ENCODE peak calls at places on chromosome 22, in seven cellular contexts. One of them, this sample, is unnamed.

GRCh38 chr22:49527611-49528419 is 299.9 kb downstream of the BRD1 start:
- DNase-seq in fibroblast of pulmonary artery: no peak
- DNase-seq in hepatocyte: no peak
- DNase-seq in fibroblast of the aortic adventitia: no peak
- DNase-seq in progenitor cell of endocrine pancreas: no peak
- DNase-seq in fibroblast of lung: no peak
- DNase-seq in Calu3: no peak
- DNase-seq in this sample: no peak

GRCh38 chr22:49972163-49973017 is 11.8 kb downstream of the PIM3 start:
- DNase-seq in fibroblast of pulmonary artery: no peak
- DNase-seq in hepatocyte: peak; percentile 30
- DNase-seq in fibroblast of the aortic adventitia: no peak
- DNase-seq in progenitor cell of endocrine pancreas: no peak
- DNase-seq in fibroblast of lung: no peak
- DNase-seq in Calu3: no peak
- DNase-seq in this sample: peak; percentile 22

GRCh38 chr22:23180301-23180892 is at the start of gene BCR:
- DNase-seq in fibroblast of pulmonary artery: peak; percentile 71
- DNase-seq in hepatocyte: peak; percentile 90
- DNase-seq in fibroblast of the aortic adventitia: peak; percentile 57
- DNase-seq in progenitor cell of endocrine pancreas: peak; percentile 53
- DNase-seq in fibroblast of lung: peak; percentile 73
- DNase-seq in Calu3: peak; percentile 78
- DNase-seq in this sample: no peak

GRCh38 chr22:37905534-37906363 is at the start of gene MICALL1:
- DNase-seq in fibroblast of pulmonary artery: peak; percentile 70
- DNase-seq in hepatocyte: peak; percentile 93
- DNase-seq in fibroblast of the aortic adventitia: peak; percentile 56
- DNase-seq in progenitor cell of endocrine pancreas: peak; percentile 62
- DNase-seq in fibroblast of lung: peak; percentile 79
- DNase-seq in Calu3: peak; percentile 90
- DNase-seq in this sample: no peak

GRCh38 chr22:34877506-34877905 is 188.5 kb upstream of the ISX start:
- DNase-seq in fibroblast of pulmonary artery: no peak
- DNase-seq in hepatocyte: no peak
- DNase-seq in fibroblast of the aortic adventitia: no peak
- DNase-seq in progenitor cell of endocrine pancreas: no peak
- DNase-seq in fibroblast of lung: peak; percentile 59
- DNase-seq in Calu3: no peak
- DNase-seq in this sample: no peak

GRCh38 chr22:19523240-19524169 is 705 bp downstream of the CLDN5 start:
- DNase-seq in fibroblast of pulmonary artery: peak; percentile 34
- DNase-seq in hepatocyte: no peak
- DNase-seq in fibroblast of the aortic adventitia: peak; percentile 23
- DNase-seq in progenitor cell of endocrine pancreas: no peak
- DNase-seq in fibroblast of lung: peak; percentile 44
- DNase-seq in Calu3: no peak
- DNase-seq in this sample: no peak

GRCh38 chr22:31378123-31378522 is 21.3 kb upstream of the DRG1 start:
- DNase-seq in fibroblast of pulmonary artery: peak; percentile 89
- DNase-seq in hepatocyte: no peak
- DNase-seq in fibroblast of the aortic adventitia: peak; percentile 94
- DNase-seq in progenitor cell of endocrine pancreas: no peak
- DNase-seq in fibroblast of lung: peak; percentile 23
- DNase-seq in Calu3: no peak
- DNase-seq in this sample: no peak

GRCh38 chr22:17972385-17973181 is 51.8 kb downstream of the MICAL3 start:
- DNase-seq in fibroblast of pulmonary artery: peak; percentile 93
- DNase-seq in hepatocyte: no peak
- DNase-seq in fibroblast of the aortic adventitia: peak; percentile 89
- DNase-seq in progenitor cell of endocrine pancreas: no peak
- DNase-seq in fibroblast of lung: peak; percentile 86
- DNase-seq in Calu3: no peak
- DNase-seq in this sample: no peak

GRCh38 chr22:46504586-46504985 is 32.8 kb downstream of the CELSR1 start:
- DNase-seq in fibroblast of pulmonary artery: no peak
- DNase-seq in hepatocyte: no peak
- DNase-seq in fibroblast of the aortic adventitia: no peak
- DNase-seq in progenitor cell of endocrine pancreas: no peak
- DNase-seq in fibroblast of lung: peak; percentile 64
- DNase-seq in Calu3: no peak
- DNase-seq in this sample: no peak

GRCh38 chr22:47515384-47516125 is 753.1 kb downstream of the TBC1D22A start:
- DNase-seq in fibroblast of pulmonary artery: no peak
- DNase-seq in hepatocyte: no peak
- DNase-seq in fibroblast of the aortic adventitia: no peak
- DNase-seq in progenitor cell of endocrine pancreas: no peak
- DNase-seq in fibroblast of lung: no peak
- DNase-seq in Calu3: no peak
- DNase-seq in this sample: no peak

GRCh38 chr22:17570851-17571631 is 7.7 kb downstream of the SLC25A18 start:
- DNase-seq in fibroblast of pulmonary artery: peak; percentile 98
- DNase-seq in hepatocyte: peak; percentile 49
- DNase-seq in fibroblast of the aortic adventitia: peak; percentile 61
- DNase-seq in progenitor cell of endocrine pancreas: no peak
- DNase-seq in fibroblast of lung: peak; percentile 81
- DNase-seq in Calu3: peak; percentile 37
- DNase-seq in this sample: peak; percentile 57

GRCh38 chr22:45807156-45807915 is 135.7 kb downstream of the ATXN10 start:
- DNase-seq in fibroblast of pulmonary artery: no peak
- DNase-seq in hepatocyte: no peak
- DNase-seq in fibroblast of the aortic adventitia: peak; percentile 38
- DNase-seq in progenitor cell of endocrine pancreas: no peak
- DNase-seq in fibroblast of lung: peak; percentile 43
- DNase-seq in Calu3: peak; percentile 28
- DNase-seq in this sample: no peak

GRCh38 chr22:20953668-20954500 is 13.2 kb upstream of the AIFM3 start:
- DNase-seq in fibroblast of pulmonary artery: peak; percentile 75
- DNase-seq in hepatocyte: peak; percentile 67
- DNase-seq in fibroblast of the aortic adventitia: peak; percentile 79
- DNase-seq in progenitor cell of endocrine pancreas: no peak
- DNase-seq in fibroblast of lung: peak; percentile 8
- DNase-seq in Calu3: no peak
- DNase-seq in this sample: no peak

GRCh38 chr22:37623075-37624016 is 14.7 kb downstream of the GGA1 start:
- DNase-seq in fibroblast of pulmonary artery: peak; percentile 60
- DNase-seq in hepatocyte: peak; percentile 83
- DNase-seq in fibroblast of the aortic adventitia: peak; percentile 57
- DNase-seq in progenitor cell of endocrine pancreas: peak; percentile 66
- DNase-seq in fibroblast of lung: no peak
- DNase-seq in Calu3: peak; percentile 73
- DNase-seq in this sample: no peak

GRCh38 chr22:45584621-45585436 is 82.1 kb downstream of the FBLN1 start:
- DNase-seq in fibroblast of pulmonary artery: no peak
- DNase-seq in hepatocyte: no peak
- DNase-seq in fibroblast of the aortic adventitia: no peak
- DNase-seq in progenitor cell of endocrine pancreas: no peak
- DNase-seq in fibroblast of lung: peak; percentile 37
- DNase-seq in Calu3: no peak
- DNase-seq in this sample: no peak

GRCh38 chr22:37021041-37021440 is 1.5 kb downstream of the MPST start:
- DNase-seq in fibroblast of pulmonary artery: no peak
- DNase-seq in hepatocyte: no peak
- DNase-seq in fibroblast of the aortic adventitia: no peak
- DNase-seq in progenitor cell of endocrine pancreas: no peak
- DNase-seq in fibroblast of lung: no peak
- DNase-seq in Calu3: no peak
- DNase-seq in this sample: no peak

DNA sequence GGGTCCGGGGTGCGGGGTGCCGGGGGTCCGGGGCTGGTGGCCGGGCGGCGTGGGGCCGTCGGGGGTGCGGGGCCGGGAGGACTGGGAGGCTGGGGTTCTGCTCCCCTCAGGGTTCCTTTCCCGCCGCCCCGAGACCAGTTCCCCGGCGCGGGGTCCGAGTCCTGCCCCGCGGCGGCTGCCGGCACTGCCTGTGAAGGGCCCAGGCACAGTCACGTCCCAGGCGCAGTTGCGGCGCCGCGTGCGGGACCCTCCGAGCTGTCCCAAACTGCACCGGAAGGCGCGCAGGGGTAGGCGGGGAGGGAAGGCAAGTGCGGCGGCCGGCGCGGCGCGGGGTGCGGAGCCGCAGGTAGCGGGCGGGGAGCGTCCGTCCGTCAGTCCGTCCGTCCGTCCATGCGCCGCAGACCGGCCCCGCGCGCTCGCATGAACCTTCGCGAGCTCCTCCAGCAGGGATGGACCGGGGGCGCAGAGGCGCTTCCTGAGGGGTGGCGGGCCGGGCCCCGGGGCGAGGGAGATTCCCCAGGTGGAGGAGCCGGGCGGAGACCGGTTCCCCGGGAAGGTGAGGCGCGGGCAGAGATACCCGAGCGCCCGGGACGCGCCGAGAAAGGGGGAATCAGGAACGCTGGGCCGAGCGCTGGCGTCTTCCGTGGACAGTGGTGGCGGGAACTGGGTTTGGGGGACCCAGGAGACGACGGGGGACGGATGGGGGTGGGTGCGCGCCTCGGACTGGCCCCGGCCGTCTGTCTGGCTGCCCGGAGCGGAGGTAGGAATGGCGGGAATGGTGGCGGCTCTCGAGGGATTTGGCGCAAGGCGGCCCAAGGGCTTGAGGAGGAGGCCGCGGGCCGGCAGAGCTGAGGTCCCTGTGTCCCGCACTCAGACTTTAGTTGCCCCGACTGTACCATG is 3.1 kb upstream of the ADORA2A start:
- DNase-seq in fibroblast of pulmonary artery: no peak
- DNase-seq in hepatocyte: peak; percentile 35
- DNase-seq in fibroblast of the aortic adventitia: no peak
- DNase-seq in progenitor cell of endocrine pancreas: no peak
- DNase-seq in fibroblast of lung: no peak
- DNase-seq in Calu3: no peak
- DNase-seq in this sample: no peak
- TF ChIP-seq CTCF in fibroblast of pulmonary artery: no peak
- TF ChIP-seq CTCF in hepatocyte: no peak
- TF ChIP-seq CTCF in fibroblast of the aortic adventitia: no peak
- TF ChIP-seq CTCF in progenitor cell of endocrine pancreas: no peak
- TF ChIP-seq CTCF in fibroblast of lung: no peak
- TF ChIP-seq CTCF in Calu3: no peak
- TF ChIP-seq CTCF in this sample: no peak

DNA sequence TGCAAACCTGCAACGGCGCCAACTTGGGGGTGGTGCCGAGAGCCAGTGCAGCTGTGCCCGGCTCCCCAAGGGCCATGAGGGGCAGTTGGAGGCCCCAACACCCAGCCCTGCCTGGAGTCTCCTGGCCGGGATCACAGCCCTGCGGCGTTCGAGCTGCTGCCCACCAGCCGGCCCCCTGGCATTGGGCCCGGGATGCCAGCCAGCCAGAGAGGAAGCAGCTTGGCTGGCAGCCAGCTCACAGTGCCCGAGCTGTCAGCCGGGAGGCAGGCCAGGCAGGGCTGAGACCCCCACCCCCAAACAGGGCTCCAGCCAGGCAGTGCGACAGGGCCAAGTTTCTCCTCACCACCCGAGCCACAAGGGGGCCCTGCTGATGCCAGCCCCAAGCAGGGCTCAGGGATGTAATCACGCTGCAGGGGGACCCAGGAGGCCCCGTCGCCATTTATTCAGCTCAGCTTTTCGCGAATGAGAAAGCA is 26.0 kb upstream of the TCF20 start:
- DNase-seq in fibroblast of pulmonary artery: no peak
- DNase-seq in hepatocyte: peak; percentile 53
- DNase-seq in fibroblast of the aortic adventitia: no peak
- DNase-seq in progenitor cell of endocrine pancreas: no peak
- DNase-seq in fibroblast of lung: no peak
- DNase-seq in Calu3: peak; percentile 37
- DNase-seq in this sample: no peak
- TF ChIP-seq CTCF in fibroblast of pulmonary artery: no peak
- TF ChIP-seq CTCF in hepatocyte: no peak
- TF ChIP-seq CTCF in fibroblast of the aortic adventitia: no peak
- TF ChIP-seq CTCF in progenitor cell of endocrine pancreas: no peak
- TF ChIP-seq CTCF in fibroblast of lung: peak; percentile 8
- TF ChIP-seq CTCF in Calu3: peak; percentile 20
- TF ChIP-seq CTCF in this sample: no peak

DNA sequence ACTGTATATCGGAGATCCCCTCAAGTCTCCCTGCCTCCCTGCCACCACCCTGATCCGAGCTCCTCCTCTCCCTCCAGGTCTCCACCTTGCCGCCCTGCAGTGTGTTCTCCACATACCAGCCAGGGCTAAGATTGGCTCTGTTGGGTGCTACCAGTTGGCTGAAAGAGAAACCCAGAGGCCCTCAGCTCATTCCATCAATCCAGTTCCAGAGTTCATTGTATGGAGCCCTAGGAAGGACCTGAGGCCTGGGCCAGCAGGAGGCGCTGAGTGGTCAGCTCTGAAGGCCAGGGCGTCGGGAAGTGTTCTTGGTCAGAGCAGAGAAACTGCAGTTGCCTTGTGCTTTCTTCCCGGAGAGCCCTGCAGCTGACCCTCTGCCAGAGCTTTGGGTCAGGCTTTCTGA is 2.2 kb upstream of the TOP3B start:
- DNase-seq in fibroblast of pulmonary artery: peak; percentile 35
- DNase-seq in hepatocyte: peak; percentile 34
- DNase-seq in fibroblast of the aortic adventitia: peak; percentile 43
- DNase-seq in progenitor cell of endocrine pancreas: no peak
- DNase-seq in fibroblast of lung: no peak
- DNase-seq in Calu3: no peak
- DNase-seq in this sample: no peak
- TF ChIP-seq CTCF in fibroblast of pulmonary artery: peak; percentile 48
- TF ChIP-seq CTCF in hepatocyte: peak; percentile 35
- TF ChIP-seq CTCF in fibroblast of the aortic adventitia: peak; percentile 54
- TF ChIP-seq CTCF in progenitor cell of endocrine pancreas: peak; percentile 51
- TF ChIP-seq CTCF in fibroblast of lung: peak; percentile 50
- TF ChIP-seq CTCF in Calu3: peak; percentile 17
- TF ChIP-seq CTCF in this sample: no peak

GRCh38 chr22:29158546-29158945 is 47.1 kb upstream of the EMID1 start:
- DNase-seq in fibroblast of pulmonary artery: no peak
- DNase-seq in hepatocyte: no peak
- DNase-seq in fibroblast of the aortic adventitia: no peak
- DNase-seq in progenitor cell of endocrine pancreas: no peak
- DNase-seq in fibroblast of lung: no peak
- DNase-seq in Calu3: no peak
- DNase-seq in this sample: no peak

GRCh38 chr22:29157759-29158535 is 47.7 kb upstream of the EMID1 start:
- DNase-seq in fibroblast of pulmonary artery: no peak
- DNase-seq in hepatocyte: no peak
- DNase-seq in fibroblast of the aortic adventitia: no peak
- DNase-seq in progenitor cell of endocrine pancreas: no peak
- DNase-seq in fibroblast of lung: no peak
- DNase-seq in Calu3: no peak
- DNase-seq in this sample: no peak

GRCh38 chr22:29155966-29156365 is 49.7 kb upstream of the EMID1 start:
- DNase-seq in fibroblast of pulmonary artery: no peak
- DNase-seq in hepatocyte: no peak
- DNase-seq in fibroblast of the aortic adventitia: no peak
- DNase-seq in progenitor cell of endocrine pancreas: no peak
- DNase-seq in fibroblast of lung: no peak
- DNase-seq in Calu3: no peak
- DNase-seq in this sample: no peak

GRCh38 chr22:29154364-29155048 is 51.2 kb upstream of the EMID1 start:
- DNase-seq in fibroblast of pulmonary artery: peak; percentile 64
- DNase-seq in hepatocyte: peak; percentile 86
- DNase-seq in fibroblast of the aortic adventitia: peak; percentile 60
- DNase-seq in progenitor cell of endocrine pancreas: peak; percentile 85
- DNase-seq in fibroblast of lung: peak; percentile 55
- DNase-seq in Calu3: peak; percentile 87
- DNase-seq in this sample: peak; percentile 42

DNA sequence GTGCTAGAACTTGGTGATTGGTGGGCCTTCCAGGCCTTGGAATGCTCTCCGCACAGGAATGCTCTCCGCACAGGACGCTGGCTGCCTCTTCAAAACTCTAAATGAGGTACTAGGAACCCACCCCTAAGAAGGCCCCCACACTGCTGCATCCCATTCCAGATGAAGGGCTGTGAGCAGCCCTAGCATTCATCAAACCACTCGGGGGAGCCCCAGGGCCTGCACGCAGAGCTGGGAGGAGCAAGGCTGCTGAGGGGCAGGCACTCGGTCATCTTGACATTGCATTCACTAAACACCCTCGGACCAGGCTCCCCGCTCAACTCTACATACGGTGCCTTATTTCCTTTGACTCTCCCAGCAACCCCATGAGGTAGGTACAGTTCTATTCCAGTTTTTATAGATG is 49.2 kb upstream of the EMID1 start:
- DNase-seq in fibroblast of pulmonary artery: peak; percentile 6
- DNase-seq in hepatocyte: peak; percentile 28
- DNase-seq in fibroblast of the aortic adventitia: no peak
- DNase-seq in progenitor cell of endocrine pancreas: no peak
- DNase-seq in fibroblast of lung: no peak
- DNase-seq in Calu3: no peak
- DNase-seq in this sample: no peak
- TF ChIP-seq CTCF in fibroblast of pulmonary artery: peak; percentile 26
- TF ChIP-seq CTCF in hepatocyte: peak; percentile 14
- TF ChIP-seq CTCF in fibroblast of the aortic adventitia: no peak
- TF ChIP-seq CTCF in progenitor cell of endocrine pancreas: no peak
- TF ChIP-seq CTCF in fibroblast of lung: peak; percentile 25
- TF ChIP-seq CTCF in Calu3: no peak
- TF ChIP-seq CTCF in this sample: no peak

This sample was measured in omental fat pad.